ENCODE peak calls at places on chromosomes 5 and 9, in five cellular contexts. N is body of pancreas, J is HCT116, T is H9, C is fibroblast of lung. F is an unnamed sample.

GRCh38 chr9:34405719-34406118 is 29.0 kb upstream of the MYORG start:
- DNase-seq in C (peak; percentile 81), N (no peak), T (no peak), J (no peak), F (no peak)

GRCh38 chr9:23590601-23591000 is 235.4 kb downstream of the ELAVL2 start:
- DNase-seq in J (no peak), T (no peak), C (no peak), N (no peak), F (no peak)

GRCh38 chr5:65855758-65856157 is 70.6 kb upstream of the ERBIN start:
- DNase-seq in C (no peak), N (no peak), T (no peak), J (no peak), F (no peak)

GRCh38 chr9:69555802-69556201 is 116.4 kb downstream of the APBA1 start:
- DNase-seq in T (no peak), C (no peak), J (no peak), N (no peak), F (no peak)

GRCh38 chr5:159783731-159784247 is 132.5 kb upstream of the ADRA1B start:
- DNase-seq in T (no peak), J (no peak), C (no peak), N (no peak), F (no peak)

GRCh38 chr9:105007143-105007542 is 79.2 kb upstream of the ABCA1 start:
- DNase-seq in N (no peak), C (peak; percentile 96), T (no peak), J (no peak), F (no peak)

GRCh38 chr5:127777957-127778356 is 74.8 kb downstream of the CCDC192 start:
- DNase-seq in C (no peak), J (no peak), N (no peak), T (no peak), F (no peak)

GRCh38 chr9:128469070-128469469 is 13.3 kb downstream of the ODF2 start:
- DNase-seq in C (no peak), J (no peak), T (no peak), N (no peak), F (no peak)

GRCh38 chr9:96327694-96328352 is 25.8 kb upstream of the HSD17B3 start:
- DNase-seq in C (peak; percentile 39), T (no peak), N (peak; percentile 45), J (no peak), F (peak; percentile 66)

GRCh38 chr5:135210286-135211055 is 176.4 kb upstream of the PITX1 start:
- DNase-seq in T (peak; percentile 9), J (no peak), C (peak; percentile 84), N (no peak), F (no peak)

GRCh38 chr9:76732341-76732958 is 31.8 kb upstream of the PCA3 start:
- DNase-seq in T (no peak), J (no peak), N (no peak), C (peak; percentile 52), F (no peak)

GRCh38 chr9:95313010-95313498 is 4.5 kb downstream of the FANCC start:
- DNase-seq in T (peak; percentile 77), J (peak; percentile 65), C (peak; percentile 73), N (peak; percentile 82), F (no peak)

DNA sequence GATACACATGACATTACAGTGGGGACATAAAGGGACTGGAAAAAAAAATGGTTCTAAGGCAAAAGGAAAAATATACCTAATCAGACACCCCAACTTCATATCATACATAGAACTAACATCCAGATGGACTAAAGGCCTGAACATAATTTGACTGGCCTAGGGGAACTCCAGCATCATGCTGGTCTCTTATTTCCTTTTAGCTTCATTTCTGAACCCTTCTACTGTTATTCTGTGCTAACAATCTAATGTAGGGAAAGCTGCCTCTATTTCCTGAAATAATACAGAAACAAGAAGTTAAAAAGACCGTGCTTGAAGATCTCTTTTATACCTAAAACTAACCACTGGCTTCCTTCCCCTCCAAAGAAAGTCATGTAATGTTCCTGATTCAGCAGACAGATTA is 36.8 kb downstream of the LPAR1 start:
- DNase-seq in T (no peak), C (no peak), N (no peak), J (no peak), F (no peak)
- H3K4me1 ChIP-seq in T (no peaks in the 10 kb centered on the region), C (peaks cover 18% of the 10 kb centered on the region), N (peaks cover 14% of the 10 kb centered on the region), J (no peaks in the 10 kb centered on the region), F (no peaks in the 10 kb centered on the region)

DNA sequence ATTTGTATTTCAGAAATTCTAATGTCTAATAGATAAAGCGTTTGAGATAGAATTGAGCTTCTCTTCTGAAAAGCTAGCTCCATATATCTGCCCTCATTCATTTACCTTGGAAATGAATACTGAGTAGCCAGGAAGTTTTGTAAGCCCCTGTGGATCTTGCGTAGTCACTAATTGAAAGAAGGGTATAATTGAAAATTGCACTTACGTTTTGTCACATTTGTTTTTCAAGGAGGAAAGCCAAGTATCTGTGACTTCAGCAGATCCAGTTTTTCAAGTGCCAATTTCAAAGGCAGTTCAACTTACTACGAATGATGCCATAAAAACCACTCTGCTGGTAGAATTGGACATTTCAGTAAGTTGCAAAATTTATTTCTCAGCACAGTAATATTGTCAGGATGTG is 14.0 kb downstream of the MTRR start:
- DNase-seq in T (no peak), C (no peak), J (no peak), N (no peak), F (no peak)
- H3K4me1 ChIP-seq in T (no peaks in the 10 kb centered on the region), C (peaks cover 3% of the 10 kb centered on the region), J (no peaks in the 10 kb centered on the region), N (peaks cover 16% of the 10 kb centered on the region), F (peaks cover 2% of the 10 kb centered on the region)

GRCh38 chr5:67222243-67223033 is 25.8 kb upstream of the CD180 start:
- DNase-seq in T (no peak), C (no peak), N (no peak), J (no peak), F (no peak)
- H3K4me1 ChIP-seq in T (no peaks in the 10 kb centered on the region), C (no peaks in the 10 kb centered on the region), N (no peaks in the 10 kb centered on the region), J (no peaks in the 10 kb centered on the region), F (no peaks in the 10 kb centered on the region)

DNA sequence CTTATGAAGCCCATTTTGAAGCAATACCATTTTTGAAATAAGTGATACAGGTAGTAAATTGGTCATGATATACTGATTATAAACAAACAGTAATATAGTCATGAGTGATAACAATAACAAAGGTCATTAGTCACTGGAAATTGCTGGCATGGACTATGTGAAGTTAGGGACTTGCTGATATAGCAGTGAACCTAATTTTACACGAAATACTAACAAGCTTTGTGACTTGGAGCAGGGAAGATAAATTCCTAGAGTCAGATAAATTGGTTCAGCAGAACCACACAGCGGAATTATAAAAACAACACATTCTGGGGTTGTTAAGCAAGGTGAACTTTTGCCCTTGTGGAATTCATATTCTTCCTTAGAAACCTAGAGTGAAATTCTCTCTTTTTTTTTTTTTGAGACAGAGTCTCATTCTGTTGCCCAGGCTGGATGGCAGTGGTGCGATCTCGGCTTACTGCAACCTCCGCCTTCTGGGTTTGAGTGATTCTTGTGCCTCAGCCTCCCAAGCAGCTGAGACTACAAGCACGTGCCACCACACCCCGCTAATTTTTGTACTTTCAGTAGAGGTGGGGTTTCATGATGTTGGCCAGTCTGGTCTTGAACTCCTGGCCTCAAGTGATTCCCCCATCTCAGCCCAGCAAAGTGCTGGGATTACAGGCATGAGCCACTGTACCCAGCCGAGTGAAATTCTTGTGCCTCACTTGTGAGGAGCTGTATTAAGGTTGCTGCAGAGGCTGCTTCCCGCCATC is 6.0 kb downstream of the UGCG start:
- DNase-seq in J (no peak), C (peak; percentile 84), T (no peak), N (no peak), F (no peak)
- H3K4me1 ChIP-seq in J (peaks cover 15% of the 10 kb centered on the region), C (peaks cover 13% of the 10 kb centered on the region), T (no peaks in the 10 kb centered on the region), N (peaks cover 85% of the 10 kb centered on the region), F (peaks cover 29% of the 10 kb centered on the region)

F was measured in HAP-1.